ENCODE peak calls at places on chromosomes 12 and 14, in eight cellular contexts. One of them, this sample, is unnamed.

GRCh38 chr14:23939607-23940326 is 13.8 kb upstream of the DHRS4 start:
- DNase-seq in PC-9: no peak
- DNase-seq in ovary: no peak
- DNase-seq in fibroblast of villous mesenchyme: no peak
- DNase-seq in PC-3: no peak
- DNase-seq in H1: no peak
- DNase-seq in heart left ventricle: no peak
- DNase-seq in A673: no peak
- DNase-seq in this sample: no peak

GRCh38 chr14:46580941-46581671 is 70.5 kb downstream of the RPL10L start:
- DNase-seq in A673: peak; percentile 80
- DNase-seq in H1: peak; percentile 51
- DNase-seq in PC-9: peak; percentile 11
- DNase-seq in PC-3: peak; percentile 58
- DNase-seq in heart left ventricle: no peak
- DNase-seq in fibroblast of villous mesenchyme: peak; percentile 5
- DNase-seq in ovary: no peak
- DNase-seq in this sample: peak; percentile 45

GRCh38 chr12:104689630-104690029 is 232.9 kb downstream of the CHST11 start:
- DNase-seq in H1: no peak
- DNase-seq in ovary: no peak
- DNase-seq in PC-9: no peak
- DNase-seq in fibroblast of villous mesenchyme: no peak
- DNase-seq in PC-3: no peak
- DNase-seq in A673: no peak
- DNase-seq in heart left ventricle: no peak
- DNase-seq in this sample: no peak

GRCh38 chr12:19945559-19946485 is 422.5 kb upstream of the PDE3A start:
- DNase-seq in fibroblast of villous mesenchyme: peak; percentile 52
- DNase-seq in ovary: no peak
- DNase-seq in PC-3: no peak
- DNase-seq in heart left ventricle: no peak
- DNase-seq in H1: no peak
- DNase-seq in A673: no peak
- DNase-seq in PC-9: no peak
- DNase-seq in this sample: peak; percentile 74

GRCh38 chr12:92421042-92421441 is 275.4 kb upstream of the BTG1 start:
- DNase-seq in ovary: no peak
- DNase-seq in PC-9: no peak
- DNase-seq in A673: no peak
- DNase-seq in heart left ventricle: no peak
- DNase-seq in PC-3: no peak
- DNase-seq in H1: no peak
- DNase-seq in fibroblast of villous mesenchyme: no peak
- DNase-seq in this sample: no peak

GRCh38 chr12:109476807-109477184 is 304 bp downstream of the KCTD10 start:
- DNase-seq in PC-9: no peak
- DNase-seq in H1: no peak
- DNase-seq in fibroblast of villous mesenchyme: no peak
- DNase-seq in heart left ventricle: no peak
- DNase-seq in PC-3: no peak
- DNase-seq in ovary: no peak
- DNase-seq in A673: no peak
- DNase-seq in this sample: no peak

GRCh38 chr14:77648520-77649200 is 32.2 kb upstream of the SPTLC2 start:
- DNase-seq in PC-9: no peak
- DNase-seq in fibroblast of villous mesenchyme: no peak
- DNase-seq in PC-3: no peak
- DNase-seq in H1: no peak
- DNase-seq in heart left ventricle: no peak
- DNase-seq in A673: no peak
- DNase-seq in ovary: no peak
- DNase-seq in this sample: no peak

GRCh38 chr12:80135624-80136023 is 36.3 kb downstream of the OTOGL start:
- DNase-seq in A673: no peak
- DNase-seq in PC-9: no peak
- DNase-seq in H1: no peak
- DNase-seq in heart left ventricle: no peak
- DNase-seq in ovary: no peak
- DNase-seq in PC-3: no peak
- DNase-seq in fibroblast of villous mesenchyme: no peak
- DNase-seq in this sample: no peak

GRCh38 chr14:32722631-32723183 is 216.0 kb upstream of the NPAS3 start:
- DNase-seq in fibroblast of villous mesenchyme: no peak
- DNase-seq in PC-9: no peak
- DNase-seq in H1: no peak
- DNase-seq in ovary: no peak
- DNase-seq in PC-3: no peak
- DNase-seq in A673: no peak
- DNase-seq in heart left ventricle: no peak
- DNase-seq in this sample: no peak

GRCh38 chr12:49674318-49674985 is 32.8 kb downstream of the FMNL3 start:
- DNase-seq in PC-3: no peak
- DNase-seq in fibroblast of villous mesenchyme: peak; percentile 41
- DNase-seq in PC-9: no peak
- DNase-seq in ovary: no peak
- DNase-seq in A673: no peak
- DNase-seq in H1: no peak
- DNase-seq in heart left ventricle: no peak
- DNase-seq in this sample: peak; percentile 32

GRCh38 chr14:69088523-69089445 is 64.1 kb downstream of the DCAF5 start:
- DNase-seq in A673: no peak
- DNase-seq in fibroblast of villous mesenchyme: peak; percentile 93
- DNase-seq in PC-9: no peak
- DNase-seq in H1: no peak
- DNase-seq in PC-3: no peak
- DNase-seq in heart left ventricle: no peak
- DNase-seq in ovary: no peak
- DNase-seq in this sample: peak; percentile 49

GRCh38 chr14:61226015-61226654 is 55.0 kb downstream of the TMEM30B start:
- DNase-seq in ovary: no peak
- DNase-seq in heart left ventricle: no peak
- DNase-seq in fibroblast of villous mesenchyme: no peak
- DNase-seq in PC-3: no peak
- DNase-seq in PC-9: no peak
- DNase-seq in H1: no peak
- DNase-seq in A673: no peak
- DNase-seq in this sample: no peak

GRCh38 chr12:22435583-22435982 is 101.1 kb upstream of the ST8SIA1 start:
- DNase-seq in PC-9: no peak
- DNase-seq in A673: no peak
- DNase-seq in ovary: no peak
- DNase-seq in PC-3: no peak
- DNase-seq in H1: no peak
- DNase-seq in fibroblast of villous mesenchyme: no peak
- DNase-seq in heart left ventricle: no peak
- DNase-seq in this sample: no peak

GRCh38 chr12:65364021-65364420 is 85.5 kb downstream of the MSRB3 start:
- DNase-seq in heart left ventricle: no peak
- DNase-seq in PC-3: no peak
- DNase-seq in PC-9: no peak
- DNase-seq in fibroblast of villous mesenchyme: peak; percentile 25
- DNase-seq in H1: no peak
- DNase-seq in ovary: no peak
- DNase-seq in A673: no peak
- DNase-seq in this sample: peak; percentile 63

GRCh38 chr12:80472912-80473500 is 29.0 kb downstream of the PTPRQ start:
- DNase-seq in A673: peak; percentile 84
- DNase-seq in heart left ventricle: no peak
- DNase-seq in fibroblast of villous mesenchyme: peak; percentile 78
- DNase-seq in PC-9: peak; percentile 3
- DNase-seq in H1: no peak
- DNase-seq in ovary: no peak
- DNase-seq in PC-3: peak; percentile 67
- DNase-seq in this sample: peak; percentile 83

GRCh38 chr14:23727566-23728335 is 91.6 kb downstream of the DHRS2 start:
- DNase-seq in A673: peak; percentile 74
- DNase-seq in ovary: no peak
- DNase-seq in PC-3: peak; percentile 77
- DNase-seq in fibroblast of villous mesenchyme: peak; percentile 40
- DNase-seq in H1: no peak
- DNase-seq in PC-9: peak; percentile 29
- DNase-seq in heart left ventricle: no peak
- DNase-seq in this sample: peak; percentile 42

GRCh38 chr14:28678887-28679286 is 87.7 kb upstream of the FOXG1 start:
- DNase-seq in heart left ventricle: no peak
- DNase-seq in PC-3: peak; percentile 74
- DNase-seq in PC-9: no peak
- DNase-seq in ovary: no peak
- DNase-seq in A673: no peak
- DNase-seq in H1: no peak
- DNase-seq in fibroblast of villous mesenchyme: no peak
- DNase-seq in this sample: no peak

GRCh38 chr12:105168006-105168405 is 60.5 kb downstream of the WASHC4 start:
- DNase-seq in PC-9: no peak
- DNase-seq in fibroblast of villous mesenchyme: no peak
- DNase-seq in A673: no peak
- DNase-seq in H1: no peak
- DNase-seq in PC-3: no peak
- DNase-seq in ovary: no peak
- DNase-seq in heart left ventricle: no peak
- DNase-seq in this sample: no peak

GRCh38 chr14:63594455-63595372 is 47.0 kb downstream of the WDR89 start:
- DNase-seq in fibroblast of villous mesenchyme: no peak
- DNase-seq in A673: no peak
- DNase-seq in PC-3: no peak
- DNase-seq in H1: no peak
- DNase-seq in PC-9: no peak
- DNase-seq in heart left ventricle: no peak
- DNase-seq in ovary: no peak
- DNase-seq in this sample: no peak
- H3K4me3 ChIP-seq in fibroblast of villous mesenchyme: no peak overlapping the region
- H3K4me3 ChIP-seq in A673: no peak overlapping the region
- H3K4me3 ChIP-seq in PC-3: no peak overlapping the region
- H3K4me3 ChIP-seq in H1: no peak overlapping the region
- H3K4me3 ChIP-seq in PC-9: no peak overlapping the region
- H3K4me3 ChIP-seq in heart left ventricle: no peak overlapping the region
- H3K4me3 ChIP-seq in ovary: no peak overlapping the region
- H3K4me3 ChIP-seq in this sample: no peak overlapping the region

DNA sequence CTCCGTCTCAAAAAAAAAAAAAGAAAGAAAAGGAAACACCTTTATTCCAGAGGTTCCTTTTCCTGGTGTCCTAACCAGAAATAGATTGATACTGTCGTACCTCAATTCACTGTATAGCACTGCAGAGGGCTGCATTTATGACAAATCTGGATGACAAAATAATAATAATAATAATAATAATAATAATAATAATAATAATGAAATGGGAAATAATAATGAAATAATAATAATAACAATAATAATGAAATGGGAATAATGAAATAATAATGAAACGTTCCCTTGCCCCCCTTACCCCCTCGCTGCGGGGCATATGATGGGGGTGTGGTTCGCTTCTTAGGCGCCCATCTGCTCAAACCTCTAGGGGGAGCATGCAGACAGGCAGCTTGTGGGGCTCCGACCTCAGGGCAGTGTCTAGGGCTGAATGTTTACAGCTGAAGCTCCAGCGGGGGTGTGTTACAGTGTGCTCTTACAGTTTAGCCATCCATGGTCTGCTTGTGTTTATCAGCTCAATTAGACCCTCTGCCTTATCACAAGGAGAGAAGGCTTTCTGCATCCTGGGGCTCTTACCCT is 1088.3 kb upstream of the SEL1L start:
- DNase-seq in heart left ventricle: no peak
- DNase-seq in ovary: no peak
- DNase-seq in A673: no peak
- DNase-seq in PC-9: no peak
- DNase-seq in PC-3: no peak
- DNase-seq in H1: peak; percentile 48
- DNase-seq in fibroblast of villous mesenchyme: no peak
- DNase-seq in this sample: no peak
- TF ChIP-seq CTCF in heart left ventricle: no peak
- TF ChIP-seq CTCF in ovary: no peak
- TF ChIP-seq CTCF in A673: peak; percentile 14
- TF ChIP-seq CTCF in PC-9: no peak
- TF ChIP-seq CTCF in PC-3: no peak
- TF ChIP-seq CTCF in H1: peak; percentile 26
- TF ChIP-seq CTCF in fibroblast of villous mesenchyme: no peak
- TF ChIP-seq CTCF in this sample: no peak

DNA sequence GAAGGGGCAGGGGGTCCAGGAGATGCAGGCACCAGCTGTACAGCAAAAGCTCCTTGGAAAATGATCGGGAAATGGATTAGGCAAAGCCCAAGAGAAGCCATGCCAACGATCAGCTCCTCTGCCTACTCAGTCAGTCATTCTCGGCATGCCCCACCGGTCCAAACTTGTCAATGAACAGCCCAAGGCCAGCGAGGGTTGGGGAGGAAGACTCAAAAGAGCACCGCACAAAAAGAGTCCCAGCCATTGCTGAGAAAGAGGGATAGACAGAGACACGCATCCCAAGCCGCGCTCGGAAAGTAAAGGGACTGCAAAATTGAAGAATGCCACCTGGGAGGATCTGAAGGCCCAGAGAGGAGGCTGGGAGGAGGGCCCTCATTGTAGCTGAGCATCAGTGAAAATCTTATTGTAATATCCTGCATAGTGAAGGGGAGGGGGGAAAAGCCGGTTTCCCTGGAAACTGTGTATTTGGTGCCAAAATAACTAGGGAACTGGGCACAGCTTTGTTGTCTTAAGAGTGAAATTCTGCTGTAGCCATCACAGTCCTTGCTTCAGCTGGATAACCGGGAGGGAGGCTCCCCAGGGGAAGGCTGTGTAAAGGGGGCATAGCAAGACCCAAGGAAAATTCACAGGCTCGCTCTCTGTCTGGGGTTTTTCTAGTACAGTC is 4.7 kb downstream of the KDM2B start:
- DNase-seq in ovary: no peak
- DNase-seq in heart left ventricle: no peak
- DNase-seq in PC-9: no peak
- DNase-seq in H1: no peak
- DNase-seq in PC-3: no peak
- DNase-seq in fibroblast of villous mesenchyme: no peak
- DNase-seq in A673: no peak
- DNase-seq in this sample: peak; percentile 62
- H3K4me3 ChIP-seq in ovary: no peak overlapping the region
- H3K4me3 ChIP-seq in heart left ventricle: no peak overlapping the region
- H3K4me3 ChIP-seq in PC-9: no peak overlapping the region
- H3K4me3 ChIP-seq in H1: peak overlapping the region; percentile 84
- H3K4me3 ChIP-seq in PC-3: peak overlapping the region; percentile 39
- H3K4me3 ChIP-seq in fibroblast of villous mesenchyme: no peak overlapping the region
- H3K4me3 ChIP-seq in A673: no peak overlapping the region
- H3K4me3 ChIP-seq in this sample: no peak overlapping the region

DNA sequence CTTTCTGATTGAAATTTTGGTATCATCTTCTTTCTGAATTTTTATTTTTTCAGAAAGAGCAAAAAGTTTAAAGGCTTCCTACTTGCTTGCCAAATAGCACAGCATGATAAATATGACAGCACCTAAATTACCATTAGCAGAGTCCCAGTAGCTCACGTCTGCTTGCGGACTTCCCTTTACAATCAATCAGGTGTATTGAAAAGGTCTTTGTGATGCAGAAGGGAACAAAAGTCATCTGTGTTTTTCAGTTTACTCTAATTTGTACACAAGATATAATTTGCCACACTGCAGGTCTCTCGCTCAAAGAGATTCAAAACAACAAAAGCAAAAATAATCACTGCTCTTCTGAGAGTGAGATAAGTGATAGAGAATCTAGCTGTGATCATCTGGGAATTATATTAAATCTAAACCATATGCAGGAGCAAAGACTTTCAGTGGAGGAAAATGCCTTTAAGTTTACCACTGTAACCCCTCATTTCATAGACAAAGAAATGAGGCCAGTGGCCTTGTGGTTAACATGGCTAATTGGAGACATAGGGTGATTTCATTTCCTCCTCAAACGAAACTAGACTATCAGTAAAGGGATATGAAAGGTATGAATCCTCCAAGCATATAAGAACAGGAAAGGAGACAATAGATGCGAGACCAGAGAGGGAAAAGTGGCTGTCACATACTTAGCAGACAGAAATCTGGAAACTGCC is 240.8 kb upstream of the TMPO start:
- DNase-seq in PC-3: no peak
- DNase-seq in heart left ventricle: no peak
- DNase-seq in H1: no peak
- DNase-seq in fibroblast of villous mesenchyme: no peak
- DNase-seq in PC-9: no peak
- DNase-seq in A673: peak; percentile 43
- DNase-seq in ovary: no peak
- DNase-seq in this sample: no peak
- TF ChIP-seq CTCF in PC-3: no peak
- TF ChIP-seq CTCF in heart left ventricle: no peak
- TF ChIP-seq CTCF in H1: no peak
- TF ChIP-seq CTCF in fibroblast of villous mesenchyme: no peak
- TF ChIP-seq CTCF in PC-9: no peak
- TF ChIP-seq CTCF in A673: no peak
- TF ChIP-seq CTCF in ovary: no peak
- TF ChIP-seq CTCF in this sample: no peak

This sample was measured in fibroblast of pulmonary artery.